ENCODE peak calls at places on chromosomes 2 and 18, in five cellular contexts. K is neural crest cell, S is sigmoid colon, U is astrocyte of the spinal cord, T is NCI-H1417. X is an unnamed sample.

GRCh38 chr2:237868631-237869356 is 9.4 kb downstream of the RAMP1 start:
- DNase-seq in T (no peak), U (peak; percentile 58), K (no peak), S (peak; percentile 79), X (no peak)

GRCh38 chr2:144183744-144184143 is 336.2 kb downstream of the ZEB2 start:
- DNase-seq in U (no peak), T (no peak), K (no peak), S (no peak), X (no peak)

GRCh38 chr2:111618577-111618930 is 265.4 kb downstream of the ANAPC1 start:
- DNase-seq in T (no peak), U (peak; percentile 42), K (no peak), S (no peak), X (no peak)

GRCh38 chr2:1446281-1446680 is 33.0 kb downstream of the TPO start:
- DNase-seq in K (no peak), T (no peak), U (no peak), S (no peak), X (no peak)

GRCh38 chr2:237720444-237720843 is 78.1 kb upstream of the RBM44 start:
- DNase-seq in U (no peak), T (no peak), K (no peak), S (no peak), X (no peak)

GRCh38 chr2:240930631-240931318 is 24.6 kb downstream of the CROCC2 start:
- DNase-seq in S (peak; percentile 46), U (no peak), K (no peak), T (no peak), X (peak; percentile 11)

GRCh38 chr2:172999641-173000387 is 75.8 kb upstream of the MAP3K20 start:
- DNase-seq in K (no peak), T (no peak), U (no peak), S (no peak), X (no peak)

GRCh38 chr2:38466409-38466808 is 89.3 kb upstream of the ATL2 start:
- DNase-seq in K (no peak), U (no peak), S (no peak), T (no peak), X (no peak)

GRCh38 chr2:71389379-71390072 is 57.9 kb downstream of the ZNF638 start:
- DNase-seq in U (no peak), S (no peak), T (no peak), K (no peak), X (no peak)

GRCh38 chr18:44701227-44701626 is 20.5 kb downstream of the SETBP1 start:
- DNase-seq in K (no peak), S (peak; percentile 73), U (no peak), T (no peak), X (no peak)